ENCODE peak calls at places on chromosomes 3 and 15, in ten cellular contexts. One of them, this sample, is unnamed.
A peak's percentile ranks its signal among the peaks of the same experiment; 100 is the strongest.

GRCh38 chr15:63372753-63373152 is 8.9 kb downstream of the CA12 start:
- DNase-seq in uterus: no peak
- DNase-seq in epithelial cell of esophagus: no peak
- DNase-seq in right lobe of liver: no peak
- DNase-seq in cardiac muscle cell: no peak
- DNase-seq in tibial artery: no peak
- DNase-seq in esophagus squamous epithelium: no peak
- DNase-seq in sigmoid colon: peak; percentile 46
- DNase-seq in left ventricle myocardium inferior: no peak
- DNase-seq in heart left ventricle: no peak
- DNase-seq in this sample: no peak

GRCh38 chr15:38176155-38176554 is 76.5 kb upstream of the SPRED1 start:
- DNase-seq in esophagus squamous epithelium: no peak
- DNase-seq in heart left ventricle: no peak
- DNase-seq in cardiac muscle cell: peak; percentile 74
- DNase-seq in uterus: no peak
- DNase-seq in right lobe of liver: no peak
- DNase-seq in tibial artery: no peak
- DNase-seq in epithelial cell of esophagus: peak; percentile 51
- DNase-seq in left ventricle myocardium inferior: no peak
- DNase-seq in sigmoid colon: no peak
- DNase-seq in this sample: peak; percentile 77

GRCh38 chr3:118117061-118117460 is 917.6 kb downstream of the IGSF11 start:
- DNase-seq in left ventricle myocardium inferior: no peak
- DNase-seq in esophagus squamous epithelium: no peak
- DNase-seq in uterus: no peak
- DNase-seq in epithelial cell of esophagus: no peak
- DNase-seq in tibial artery: no peak
- DNase-seq in heart left ventricle: no peak
- DNase-seq in cardiac muscle cell: no peak
- DNase-seq in sigmoid colon: no peak
- DNase-seq in right lobe of liver: no peak
- DNase-seq in this sample: no peak

GRCh38 chr3:154776549-154777230 is 303.4 kb upstream of the MME start:
- DNase-seq in esophagus squamous epithelium: no peak
- DNase-seq in sigmoid colon: no peak
- DNase-seq in heart left ventricle: no peak
- DNase-seq in right lobe of liver: no peak
- DNase-seq in cardiac muscle cell: no peak
- DNase-seq in uterus: no peak
- DNase-seq in tibial artery: no peak
- DNase-seq in epithelial cell of esophagus: no peak
- DNase-seq in left ventricle myocardium inferior: no peak
- DNase-seq in this sample: no peak

GRCh38 chr3:158723991-158724390 is 8.3 kb downstream of the RARRES1 start:
- DNase-seq in cardiac muscle cell: no peak
- DNase-seq in sigmoid colon: no peak
- DNase-seq in left ventricle myocardium inferior: no peak
- DNase-seq in epithelial cell of esophagus: no peak
- DNase-seq in uterus: no peak
- DNase-seq in esophagus squamous epithelium: no peak
- DNase-seq in tibial artery: no peak
- DNase-seq in right lobe of liver: no peak
- DNase-seq in heart left ventricle: no peak
- DNase-seq in this sample: no peak

GRCh38 chr15:22951031-22951380 is 29.2 kb downstream of the CYFIP1 start:
- DNase-seq in esophagus squamous epithelium: no peak
- DNase-seq in uterus: no peak
- DNase-seq in epithelial cell of esophagus: no peak
- DNase-seq in tibial artery: no peak
- DNase-seq in cardiac muscle cell: no peak
- DNase-seq in left ventricle myocardium inferior: no peak
- DNase-seq in heart left ventricle: no peak
- DNase-seq in sigmoid colon: peak; percentile 60
- DNase-seq in right lobe of liver: no peak
- DNase-seq in this sample: no peak

GRCh38 chr3:142239421-142239820 is 14.0 kb upstream of the GK5 start:
- DNase-seq in right lobe of liver: no peak
- DNase-seq in tibial artery: no peak
- DNase-seq in uterus: no peak
- DNase-seq in esophagus squamous epithelium: no peak
- DNase-seq in cardiac muscle cell: peak; percentile 61
- DNase-seq in left ventricle myocardium inferior: no peak
- DNase-seq in heart left ventricle: no peak
- DNase-seq in epithelial cell of esophagus: no peak
- DNase-seq in sigmoid colon: no peak
- DNase-seq in this sample: peak; percentile 55

GRCh38 chr3:6601374-6601773 is 259.5 kb upstream of the GRM7 start:
- DNase-seq in uterus: no peak
- DNase-seq in esophagus squamous epithelium: no peak
- DNase-seq in cardiac muscle cell: no peak
- DNase-seq in heart left ventricle: no peak
- DNase-seq in left ventricle myocardium inferior: no peak
- DNase-seq in right lobe of liver: no peak
- DNase-seq in sigmoid colon: no peak
- DNase-seq in epithelial cell of esophagus: no peak
- DNase-seq in tibial artery: no peak
- DNase-seq in this sample: no peak

GRCh38 chr3:45628746-45629145 is 34.2 kb downstream of the LIMD1 start:
- DNase-seq in heart left ventricle: no peak
- DNase-seq in uterus: no peak
- DNase-seq in esophagus squamous epithelium: no peak
- DNase-seq in sigmoid colon: no peak
- DNase-seq in epithelial cell of esophagus: peak; percentile 29
- DNase-seq in left ventricle myocardium inferior: no peak
- DNase-seq in right lobe of liver: peak; percentile 13
- DNase-seq in tibial artery: peak; percentile 35
- DNase-seq in cardiac muscle cell: peak; percentile 76
- DNase-seq in this sample: peak; percentile 59

GRCh38 chr3:11637901-11638668 is 5.6 kb downstream of the VGLL4 start:
- DNase-seq in left ventricle myocardium inferior: no peak
- DNase-seq in right lobe of liver: no peak
- DNase-seq in uterus: no peak
- DNase-seq in epithelial cell of esophagus: no peak
- DNase-seq in esophagus squamous epithelium: no peak
- DNase-seq in cardiac muscle cell: peak; percentile 52
- DNase-seq in heart left ventricle: no peak
- DNase-seq in tibial artery: no peak
- DNase-seq in sigmoid colon: no peak
- DNase-seq in this sample: peak; percentile 68

GRCh38 chr3:89172150-89172549 is 64.7 kb downstream of the EPHA3 start:
- DNase-seq in left ventricle myocardium inferior: no peak
- DNase-seq in right lobe of liver: no peak
- DNase-seq in esophagus squamous epithelium: no peak
- DNase-seq in heart left ventricle: no peak
- DNase-seq in cardiac muscle cell: no peak
- DNase-seq in tibial artery: no peak
- DNase-seq in epithelial cell of esophagus: no peak
- DNase-seq in sigmoid colon: no peak
- DNase-seq in uterus: no peak
- DNase-seq in this sample: no peak

GRCh38 chr15:23069496-23070166 is 30.3 kb upstream of the TUBGCP5 start:
- DNase-seq in tibial artery: no peak
- DNase-seq in left ventricle myocardium inferior: no peak
- DNase-seq in right lobe of liver: no peak
- DNase-seq in esophagus squamous epithelium: no peak
- DNase-seq in sigmoid colon: no peak
- DNase-seq in cardiac muscle cell: no peak
- DNase-seq in uterus: no peak
- DNase-seq in heart left ventricle: no peak
- DNase-seq in epithelial cell of esophagus: no peak
- DNase-seq in this sample: no peak

GRCh38 chr15:56948000-56948765 is 29.7 kb downstream of the TCF12 start:
- DNase-seq in left ventricle myocardium inferior: no peak
- DNase-seq in cardiac muscle cell: peak; percentile 25
- DNase-seq in tibial artery: no peak
- DNase-seq in esophagus squamous epithelium: no peak
- DNase-seq in heart left ventricle: no peak
- DNase-seq in uterus: no peak
- DNase-seq in right lobe of liver: no peak
- DNase-seq in epithelial cell of esophagus: peak; percentile 30
- DNase-seq in sigmoid colon: no peak
- DNase-seq in this sample: peak; percentile 27

GRCh38 chr3:60742606-60743145 is 508.6 kb downstream of the FHIT start:
- DNase-seq in heart left ventricle: peak; percentile 31
- DNase-seq in right lobe of liver: no peak
- DNase-seq in sigmoid colon: no peak
- DNase-seq in tibial artery: no peak
- DNase-seq in epithelial cell of esophagus: peak; percentile 13
- DNase-seq in left ventricle myocardium inferior: no peak
- DNase-seq in uterus: no peak
- DNase-seq in cardiac muscle cell: peak; percentile 7
- DNase-seq in esophagus squamous epithelium: no peak
- DNase-seq in this sample: peak; percentile 17
- TF ChIP-seq CTCF in heart left ventricle: no peak
- TF ChIP-seq CTCF in right lobe of liver: no peak
- TF ChIP-seq CTCF in sigmoid colon: no peak
- TF ChIP-seq CTCF in tibial artery: no peak
- TF ChIP-seq CTCF in epithelial cell of esophagus: no peak
- TF ChIP-seq CTCF in left ventricle myocardium inferior: peak; percentile 44
- TF ChIP-seq CTCF in uterus: no peak
- TF ChIP-seq CTCF in cardiac muscle cell: peak; percentile 29
- TF ChIP-seq CTCF in esophagus squamous epithelium: no peak
- TF ChIP-seq CTCF in this sample: peak; percentile 12

GRCh38 chr15:92822216-92823144 is 77.6 kb upstream of the CHD2 start:
- DNase-seq in epithelial cell of esophagus: peak; percentile 29
- DNase-seq in tibial artery: no peak
- DNase-seq in left ventricle myocardium inferior: no peak
- DNase-seq in sigmoid colon: no peak
- DNase-seq in esophagus squamous epithelium: no peak
- DNase-seq in uterus: no peak
- DNase-seq in heart left ventricle: no peak
- DNase-seq in cardiac muscle cell: no peak
- DNase-seq in right lobe of liver: no peak
- DNase-seq in this sample: no peak
- H3K4me3 ChIP-seq in epithelial cell of esophagus: no peak overlapping the region
- H3K4me3 ChIP-seq in tibial artery: no peak overlapping the region
- H3K4me3 ChIP-seq in left ventricle myocardium inferior: no peak overlapping the region
- H3K4me3 ChIP-seq in sigmoid colon: no peak overlapping the region
- H3K4me3 ChIP-seq in esophagus squamous epithelium: no peak overlapping the region
- H3K4me3 ChIP-seq in uterus: no peak overlapping the region
- H3K4me3 ChIP-seq in heart left ventricle: no peak overlapping the region
- H3K4me3 ChIP-seq in cardiac muscle cell: no peak overlapping the region
- H3K4me3 ChIP-seq in right lobe of liver: no peak overlapping the region
- H3K4me3 ChIP-seq in this sample: no peak overlapping the region

GRCh38 chr15:60138397-60138968 is 134.4 kb downstream of the FOXB1 start:
- DNase-seq in epithelial cell of esophagus: no peak
- DNase-seq in cardiac muscle cell: no peak
- DNase-seq in esophagus squamous epithelium: no peak
- DNase-seq in sigmoid colon: no peak
- DNase-seq in left ventricle myocardium inferior: no peak
- DNase-seq in right lobe of liver: no peak
- DNase-seq in heart left ventricle: no peak
- DNase-seq in uterus: no peak
- DNase-seq in tibial artery: no peak
- DNase-seq in this sample: no peak

GRCh38 chr15:60137711-60138396 is 133.7 kb downstream of the FOXB1 start:
- DNase-seq in sigmoid colon: no peak
- DNase-seq in epithelial cell of esophagus: peak; percentile 51
- DNase-seq in cardiac muscle cell: peak; percentile 13
- DNase-seq in heart left ventricle: no peak
- DNase-seq in esophagus squamous epithelium: no peak
- DNase-seq in uterus: no peak
- DNase-seq in tibial artery: no peak
- DNase-seq in right lobe of liver: no peak
- DNase-seq in left ventricle myocardium inferior: no peak
- DNase-seq in this sample: peak; percentile 29

GRCh38 chr15:60130811-60131210 is 126.7 kb downstream of the FOXB1 start:
- DNase-seq in right lobe of liver: no peak
- DNase-seq in left ventricle myocardium inferior: no peak
- DNase-seq in epithelial cell of esophagus: no peak
- DNase-seq in cardiac muscle cell: no peak
- DNase-seq in esophagus squamous epithelium: no peak
- DNase-seq in heart left ventricle: no peak
- DNase-seq in sigmoid colon: no peak
- DNase-seq in tibial artery: no peak
- DNase-seq in uterus: no peak
- DNase-seq in this sample: no peak

GRCh38 chr15:60135961-60136360 is 131.8 kb downstream of the FOXB1 start:
- DNase-seq in uterus: no peak
- DNase-seq in right lobe of liver: no peak
- DNase-seq in epithelial cell of esophagus: no peak
- DNase-seq in left ventricle myocardium inferior: no peak
- DNase-seq in tibial artery: no peak
- DNase-seq in cardiac muscle cell: no peak
- DNase-seq in sigmoid colon: no peak
- DNase-seq in esophagus squamous epithelium: no peak
- DNase-seq in heart left ventricle: no peak
- DNase-seq in this sample: no peak

GRCh38 chr15:60134609-60135008 is 130.5 kb downstream of the FOXB1 start:
- DNase-seq in tibial artery: no peak
- DNase-seq in cardiac muscle cell: no peak
- DNase-seq in uterus: no peak
- DNase-seq in sigmoid colon: no peak
- DNase-seq in right lobe of liver: peak; percentile 21
- DNase-seq in left ventricle myocardium inferior: no peak
- DNase-seq in epithelial cell of esophagus: peak; percentile 21
- DNase-seq in heart left ventricle: no peak
- DNase-seq in esophagus squamous epithelium: no peak
- DNase-seq in this sample: no peak
- TF ChIP-seq CTCF in tibial artery: no peak
- TF ChIP-seq CTCF in cardiac muscle cell: peak; percentile 9
- TF ChIP-seq CTCF in uterus: no peak
- TF ChIP-seq CTCF in sigmoid colon: no peak
- TF ChIP-seq CTCF in right lobe of liver: no peak
- TF ChIP-seq CTCF in left ventricle myocardium inferior: no peak
- TF ChIP-seq CTCF in epithelial cell of esophagus: peak; percentile 43
- TF ChIP-seq CTCF in heart left ventricle: no peak
- TF ChIP-seq CTCF in esophagus squamous epithelium: no peak
- TF ChIP-seq CTCF in this sample: no peak

GRCh38 chr3:37588761-37589160 is 272.9 kb upstream of the CTDSPL start:
- DNase-seq in left ventricle myocardium inferior: no peak
- DNase-seq in sigmoid colon: no peak
- DNase-seq in tibial artery: no peak
- DNase-seq in epithelial cell of esophagus: no peak
- DNase-seq in cardiac muscle cell: no peak
- DNase-seq in heart left ventricle: no peak
- DNase-seq in uterus: no peak
- DNase-seq in right lobe of liver: no peak
- DNase-seq in esophagus squamous epithelium: no peak
- DNase-seq in this sample: no peak

GRCh38 chr3:37591130-37591865 is 270.4 kb upstream of the CTDSPL start:
- DNase-seq in tibial artery: no peak
- DNase-seq in heart left ventricle: no peak
- DNase-seq in left ventricle myocardium inferior: peak; percentile 30
- DNase-seq in cardiac muscle cell: peak; percentile 10
- DNase-seq in uterus: peak; percentile 44
- DNase-seq in sigmoid colon: peak; percentile 79
- DNase-seq in right lobe of liver: no peak
- DNase-seq in epithelial cell of esophagus: no peak
- DNase-seq in esophagus squamous epithelium: no peak
- DNase-seq in this sample: no peak

GRCh38 chr3:37592328-37592727 is 269.4 kb upstream of the CTDSPL start:
- DNase-seq in uterus: no peak
- DNase-seq in right lobe of liver: no peak
- DNase-seq in left ventricle myocardium inferior: no peak
- DNase-seq in tibial artery: no peak
- DNase-seq in heart left ventricle: no peak
- DNase-seq in sigmoid colon: no peak
- DNase-seq in epithelial cell of esophagus: no peak
- DNase-seq in esophagus squamous epithelium: no peak
- DNase-seq in cardiac muscle cell: no peak
- DNase-seq in this sample: no peak

GRCh38 chr3:37593796-37594195 is 267.9 kb upstream of the CTDSPL start:
- DNase-seq in epithelial cell of esophagus: no peak
- DNase-seq in heart left ventricle: no peak
- DNase-seq in uterus: no peak
- DNase-seq in right lobe of liver: no peak
- DNase-seq in tibial artery: no peak
- DNase-seq in sigmoid colon: no peak
- DNase-seq in left ventricle myocardium inferior: no peak
- DNase-seq in esophagus squamous epithelium: no peak
- DNase-seq in cardiac muscle cell: no peak
- DNase-seq in this sample: no peak

GRCh38 chr3:37590328-37591079 is 271.2 kb upstream of the CTDSPL start:
- DNase-seq in cardiac muscle cell: peak; percentile 3
- DNase-seq in tibial artery: peak; percentile 91
- DNase-seq in heart left ventricle: peak; percentile 68
- DNase-seq in uterus: peak; percentile 30
- DNase-seq in epithelial cell of esophagus: no peak
- DNase-seq in left ventricle myocardium inferior: peak; percentile 50
- DNase-seq in esophagus squamous epithelium: no peak
- DNase-seq in right lobe of liver: peak; percentile 34
- DNase-seq in sigmoid colon: peak; percentile 87
- DNase-seq in this sample: peak; percentile 1
- H3K4me3 ChIP-seq in cardiac muscle cell: no peak overlapping the region
- H3K4me3 ChIP-seq in tibial artery: no peak overlapping the region
- H3K4me3 ChIP-seq in heart left ventricle: no peak overlapping the region
- H3K4me3 ChIP-seq in uterus: no peak overlapping the region
- H3K4me3 ChIP-seq in epithelial cell of esophagus: no peak overlapping the region
- H3K4me3 ChIP-seq in left ventricle myocardium inferior: no peak overlapping the region
- H3K4me3 ChIP-seq in esophagus squamous epithelium: no peak overlapping the region
- H3K4me3 ChIP-seq in right lobe of liver: no peak overlapping the region
- H3K4me3 ChIP-seq in sigmoid colon: no peak overlapping the region
- H3K4me3 ChIP-seq in this sample: no peak overlapping the region